ENCODE peak calls at places on chromosomes 7 and 10, in six cellular contexts. V is neuronal stem cell, K is fibroblast of mammary gland, S is neural progenitor cell, M is BJ, U is cardiac muscle cell. N is an unnamed sample.

GRCh38 chr7:123265853-123266252 is 66.1 kb upstream of the SLC13A1 start:
- DNase-seq in V (no peak), K (no peak), S (no peak), M (no peak), U (no peak), N (no peak)

GRCh38 chr10:68334672-68335467 is 2.1 kb upstream of the PBLD start:
- DNase-seq in V (no peak), K (no peak), S (no peak), M (no peak), U (no peak), N (no peak)

GRCh38 chr7:27764109-27764508 is 24.1 kb downstream of the TAX1BP1 start:
- DNase-seq in V (no peak), K (no peak), S (no peak), M (no peak), U (no peak), N (no peak)

GRCh38 chr7:51000956-51001355 is 218.3 kb upstream of the GRB10 start:
- DNase-seq in V (no peak), K (no peak), S (no peak), M (no peak), U (no peak), N (no peak)

GRCh38 chr7:17774248-17774647 is 166.0 kb downstream of the SNX13 start:
- DNase-seq in V (no peak), K (peak; percentile 95), S (no peak), M (peak; percentile 56), U (peak; percentile 22), N (peak; percentile 89)

GRCh38 chr7:45595809-45596664 is 21.9 kb downstream of the ADCY1 start:
- DNase-seq in V (no peak), K (no peak), S (no peak), M (no peak), U (no peak), N (no peak)

GRCh38 chr7:130383187-130383980 is 3.1 kb downstream of the CPA1 start:
- DNase-seq in V (no peak), K (no peak), S (no peak), M (no peak), U (no peak), N (no peak)

GRCh38 chr7:90850516-90850915 is 254.4 kb downstream of the CDK14 start:
- DNase-seq in V (no peak), K (no peak), S (no peak), M (no peak), U (peak; percentile 11), N (no peak)

GRCh38 chr7:158676171-158676840 is 28.3 kb downstream of the NCAPG2 start:
- DNase-seq in V (no peak), K (peak; percentile 81), S (no peak), M (no peak), U (no peak), N (no peak)

GRCh38 chr7:74371381-74372059 is 82.2 kb upstream of the GTF2IRD1 start:
- DNase-seq in V (peak; percentile 14), K (no peak), S (peak; percentile 64), M (no peak), U (peak; percentile 56), N (no peak)

GRCh38 chr10:93629636-93630291 is 17.4 kb downstream of the PDE6C start:
- DNase-seq in V (no peak), K (no peak), S (no peak), M (no peak), U (no peak), N (no peak)

GRCh38 chr10:124943301-124944092 is 1.6 kb downstream of the ZRANB1 start:
- DNase-seq in V (no peak), K (peak; percentile 91), S (no peak), M (peak; percentile 85), U (no peak), N (peak; percentile 48)

GRCh38 chr7:130292682-130293257 is at the start of gene CPA4:
- DNase-seq in V (no peak), K (peak; percentile 99), S (no peak), M (peak; percentile 94), U (no peak), N (peak; percentile 97)

GRCh38 chr7:64183126-64183742 is 23.8 kb upstream of the ZNF735 start:
- DNase-seq in V (no peak), K (no peak), S (no peak), M (no peak), U (no peak), N (no peak)

GRCh38 chr10:68955414-68955785 is 570 bp upstream of the DDX21 start:
- DNase-seq in V (no peak), K (no peak), S (peak; percentile 54), M (no peak), U (no peak), N (no peak)

GRCh38 chr10:105925045-105925785 is 1239.3 kb downstream of the SORCS1 start:
- DNase-seq in V (no peak), K (no peak), S (peak; percentile 19), M (no peak), U (no peak), N (no peak)

GRCh38 chr7:43764807-43765491 is 6.5 kb downstream of the BLVRA start:
- DNase-seq in V (no peak), K (peak; percentile 63), S (no peak), M (peak; percentile 20), U (no peak), N (no peak)

GRCh38 chr10:43093423-43094090 is 16.7 kb downstream of the RET start:
- DNase-seq in V (no peak), K (no peak), S (peak; percentile 69), M (no peak), U (peak; percentile 55), N (no peak)

GRCh38 chr7:24034251-24034650 is 249.7 kb upstream of the NPY start:
- DNase-seq in V (no peak), K (no peak), S (no peak), M (no peak), U (no peak), N (no peak)

GRCh38 chr10:82969405-82969804 is 1094.4 kb downstream of the NRG3 start:
- DNase-seq in V (no peak), K (peak; percentile 38), S (no peak), M (no peak), U (peak; percentile 23), N (no peak)

GRCh38 chr10:58797356-58797755 is 284.7 kb downstream of the BICC1 start:
- DNase-seq in V (no peak), K (peak; percentile 49), S (no peak), M (no peak), U (no peak), N (no peak)

GRCh38 chr7:74453321-74454011 is at the start of gene GTF2IRD1:
- DNase-seq in V (peak; percentile 70), K (peak; percentile 70), S (peak; percentile 91), M (no peak), U (peak; percentile 74), N (peak; percentile 35)

GRCh38 chr7:22934473-22935065 is 79.4 kb downstream of the HYCC1 start:
- DNase-seq in V (no peak), K (peak; percentile 60), S (no peak), M (no peak), U (no peak), N (no peak)

GRCh38 chr10:77325233-77325537 is 312.4 kb downstream of the KCNMA1 start:
- DNase-seq in V (no peak), K (no peak), S (peak; percentile 28), M (no peak), U (no peak), N (no peak)

GRCh38 chr10:3699896-3700295 is 85.1 kb downstream of the KLF6 start:
- DNase-seq in V (no peak), K (no peak), S (no peak), M (no peak), U (no peak), N (no peak)

GRCh38 chr7:37251222-37251621 is 197.4 kb downstream of the ELMO1 start:
- DNase-seq in V (no peak), K (no peak), S (no peak), M (no peak), U (no peak), N (no peak)

GRCh38 chr7:96727534-96728088 is 18.0 kb upstream of the SEM1 start:
- DNase-seq in V (no peak), K (no peak), S (no peak), M (no peak), U (no peak), N (no peak)

GRCh38 chr7:139118234-139118802 is 8.8 kb upstream of the ZC3HAV1 start:
- DNase-seq in V (no peak), K (peak; percentile 77), S (no peak), M (no peak), U (no peak), N (no peak)

GRCh38 chr7:51772131-51772530 is 455.5 kb upstream of the COBL start:
- DNase-seq in V (no peak), K (no peak), S (no peak), M (no peak), U (no peak), N (no peak)

GRCh38 chr7:156058248-156058647 is 246.0 kb upstream of the SHH start:
- DNase-seq in V (no peak), K (no peak), S (no peak), M (no peak), U (no peak), N (no peak)

GRCh38 chr7:148770004-148770403 is 71.3 kb downstream of the CUL1 start:
- DNase-seq in V (no peak), K (no peak), S (no peak), M (no peak), U (no peak), N (no peak)
- H3K4me3 ChIP-seq in V (no peak overlapping the region), K (no peak overlapping the region), S (no peak overlapping the region), M (no peak overlapping the region), U (no peak overlapping the region), N (no peak overlapping the region)

GRCh38 chr7:12623223-12623622 is 52.7 kb downstream of the SCIN start:
- DNase-seq in V (no peak), K (no peak), S (no peak), M (no peak), U (no peak), N (no peak)
- H3K4me3 ChIP-seq in V (no peak overlapping the region), K (no peak overlapping the region), S (no peak overlapping the region), M (no peak overlapping the region), U (no peak overlapping the region), N (no peak overlapping the region)

GRCh38 chr7:106723398-106723797 is 62.4 kb upstream of the CCDC71L start:
- DNase-seq in V (no peak), K (no peak), S (no peak), M (no peak), U (no peak), N (no peak)
- H3K4me3 ChIP-seq in V (no peak overlapping the region), K (no peak overlapping the region), S (no peak overlapping the region), M (no peak overlapping the region), U (no peak overlapping the region), N (no peak overlapping the region)

DNA sequence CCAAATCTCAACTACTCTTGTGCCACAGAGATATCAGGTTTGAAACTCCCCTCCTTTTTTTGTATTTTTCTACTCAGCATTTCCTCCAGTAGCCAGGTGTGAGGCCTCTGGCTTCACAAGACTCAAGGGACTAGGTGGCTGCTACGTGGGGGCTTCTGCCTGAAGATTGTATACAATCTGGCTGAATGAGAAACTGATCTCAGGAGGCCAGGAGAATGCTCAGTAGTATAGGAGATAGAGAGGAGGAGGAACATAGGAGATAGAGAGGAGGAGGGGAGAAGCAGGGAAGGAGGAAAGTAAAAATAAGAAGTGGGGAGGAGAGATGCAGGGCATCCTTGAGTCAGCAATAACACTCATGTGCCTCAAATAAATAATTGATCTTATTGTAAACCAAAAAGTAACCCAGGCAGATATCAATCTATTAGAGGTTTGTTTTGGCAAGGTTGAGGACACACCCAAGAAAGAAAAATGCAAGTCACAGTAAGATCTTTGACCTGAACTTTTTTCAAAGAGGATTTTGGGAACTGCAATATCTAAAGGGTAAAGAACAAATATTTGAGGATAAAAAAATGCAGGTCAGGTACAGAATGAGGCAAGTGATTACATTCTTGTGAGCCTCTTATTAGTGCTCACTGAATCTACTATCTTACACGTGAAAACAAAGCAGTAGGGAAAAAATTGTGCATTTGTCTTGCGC is 36.8 kb downstream of the AKR1C8 start:
- DNase-seq in V (no peak), K (no peak), S (no peak), M (no peak), U (no peak), N (no peak)
- H3K4me3 ChIP-seq in V (no peak overlapping the region), K (no peak overlapping the region), S (no peak overlapping the region), M (no peak overlapping the region), U (no peak overlapping the region), N (no peak overlapping the region)

GRCh38 chr10:110865804-110866482 is 5.8 kb upstream of the PDCD4 start:
- DNase-seq in V (no peak), K (no peak), S (no peak), M (no peak), U (no peak), N (no peak)
- H3K4me3 ChIP-seq in V (no peak overlapping the region), K (no peak overlapping the region), S (no peak overlapping the region), M (no peak overlapping the region), U (no peak overlapping the region), N (no peak overlapping the region)

N was measured in AG09309.